ENCODE peak calls at places on chromosomes 6 and 20, in eight cellular contexts. E, J, H, N, V, G, O and U are unnamed samples.

GRCh38 chr20:25173886-25174308 is 21.6 kb upstream of the ENTPD6 start:
- DNase-seq in N (no peak), H (no peak), V (no peak), G (no peak), O (no peak), J (no peak), E (no peak), U (no peak)

GRCh38 chr20:22607695-22608094 is 23.3 kb upstream of the FOXA2 start:
- DNase-seq in H (peak), V (no peak), O (no peak), E (no peak), J (no peak), N (no peak), G (no peak), U (no peak)

GRCh38 chr20:63706852-63707557 is 771 bp downstream of the ARFRP1 start:
- DNase-seq in H (peak), J (peak), G (peak), O (no peak), E (peak), V (peak), N (peak), U (no peak)

GRCh38 chr6:33732819-33733218 is 13.9 kb downstream of the IP6K3 start:
- DNase-seq in G (no peak), O (no peak), N (no peak), H (no peak), V (no peak), E (no peak), J (peak), U (no peak)

GRCh38 chr6:111651185-111652034 is 45.7 kb upstream of the TRAF3IP2 start:
- DNase-seq in E (no peak), J (peak), H (no peak), N (peak), G (no peak), V (no peak), O (no peak), U (no peak)

GRCh38 chr6:13454286-13455221 is 32.8 kb downstream of the GFOD1 start:
- DNase-seq in J (peak), E (no peak), N (peak), O (peak), H (no peak), G (peak), V (no peak), U (no peak)

GRCh38 chr6:339480-339879 is 47.2 kb downstream of the DUSP22 start:
- DNase-seq in N (no peak), V (no peak), J (no peak), G (no peak), O (no peak), E (no peak), H (no peak), U (no peak)

GRCh38 chr6:39313526-39314272 is 520 bp downstream of the KCNK17 start:
- DNase-seq in G (no peak), O (no peak), V (no peak), E (no peak), N (no peak), J (no peak), H (peak), U (no peak)

GRCh38 chr6:17045581-17046322 is 56.1 kb upstream of the STMND1 start:
- DNase-seq in N (no peak), H (no peak), G (no peak), J (peak), O (no peak), V (no peak), E (no peak), U (no peak)

GRCh38 chr20:51024761-51025160 is 1.9 kb upstream of the KCNG1 start:
- DNase-seq in G (no peak), V (no peak), N (no peak), O (no peak), J (no peak), H (no peak), E (no peak), U (no peak)

GRCh38 chr6:6008648-6009421 is 2.1 kb upstream of the NRN1 start:
- DNase-seq in G (no peak), V (peak), N (peak), O (no peak), H (peak), E (peak), J (no peak), U (no peak)

GRCh38 chr6:71383891-71384489 is 95.4 kb downstream of the OGFRL1 start:
- DNase-seq in E (no peak), N (no peak), V (no peak), O (no peak), H (peak), J (peak), G (no peak), U (no peak)

GRCh38 chr6:62707156-62707555 is 421.1 kb upstream of the KHDRBS2 start:
- DNase-seq in V (no peak), N (no peak), O (no peak), H (no peak), J (no peak), G (no peak), E (no peak), U (no peak)

GRCh38 chr6:39137235-39137634 is 22.2 kb upstream of the SAYSD1 start:
- DNase-seq in E (no peak), V (no peak), G (no peak), J (peak), O (peak), H (peak), N (no peak), U (no peak)

GRCh38 chr6:53673138-53673801 is 7.7 kb upstream of the KLHL31 start:
- DNase-seq in J (peak), H (no peak), N (no peak), E (no peak), O (peak), G (no peak), V (no peak), U (no peak)

GRCh38 chr6:104017410-104018381 is 842.0 kb downstream of the HACE1 start:
- DNase-seq in N (no peak), J (no peak), H (no peak), V (no peak), E (no peak), O (no peak), G (no peak), U (no peak)

GRCh38 chr6:112199001-112199403 is 55.4 kb downstream of the LAMA4 start:
- DNase-seq in E (no peak), H (no peak), J (no peak), N (no peak), V (no peak), G (no peak), O (no peak), U (no peak)

GRCh38 chr6:42418739-42419138 is 33.0 kb downstream of the TRERF1 start:
- DNase-seq in H (no peak), V (no peak), N (no peak), O (no peak), E (no peak), G (no peak), J (no peak), U (no peak)

GRCh38 chr20:10521068-10521834 is 86.1 kb downstream of the SLX4IP start:
- DNase-seq in E (no peak), N (no peak), H (peak), G (no peak), V (no peak), J (peak), O (no peak), U (no peak)

GRCh38 chr20:50837532-50838321 is 42.9 kb downstream of the BCAS4 start:
- DNase-seq in N (no peak), G (no peak), H (no peak), J (peak), V (peak), O (peak), E (peak), U (peak)

GRCh38 chr20:675453-676314 is at the start of gene SCRT2:
- DNase-seq in H (peak), G (peak), J (peak), V (peak), N (peak), O (peak), E (peak), U (peak)

GRCh38 chr6:131858765-131859490 is 51.1 kb downstream of the ENPP1 start:
- DNase-seq in J (peak), O (no peak), G (no peak), N (no peak), E (no peak), V (no peak), H (no peak), U (no peak)

GRCh38 chr20:37763105-37763504 is 69.3 kb downstream of the CTNNBL1 start:
- DNase-seq in G (no peak), N (no peak), J (no peak), O (no peak), V (no peak), H (no peak), E (no peak), U (no peak)

GRCh38 chr20:59322101-59322500 is 21.7 kb downstream of the EDN3 start:
- DNase-seq in V (no peak), N (no peak), H (no peak), J (no peak), G (no peak), E (no peak), O (no peak), U (no peak)

GRCh38 chr6:24117016-24117415 is 9.0 kb upstream of the NRSN1 start:
- DNase-seq in V (no peak), N (no peak), J (no peak), G (no peak), O (no peak), E (no peak), H (no peak), U (no peak)

GRCh38 chr6:24125980-24126379 is at the start of gene NRSN1:
- DNase-seq in V (no peak), O (no peak), E (no peak), J (no peak), G (no peak), H (peak), N (no peak), U (no peak)

GRCh38 chr6:167835260-167835659 is 8.5 kb downstream of the AFDN start:
- DNase-seq in N (no peak), G (no peak), J (no peak), E (no peak), O (no peak), V (no peak), H (no peak), U (no peak)

GRCh38 chr20:18750735-18751134 is 62.8 kb upstream of the SCP2D1 start:
- DNase-seq in O (no peak), H (no peak), J (no peak), G (no peak), N (no peak), E (no peak), V (no peak), U (no peak)

GRCh38 chr6:160991411-160992322 is at the start of gene MAP3K4:
- DNase-seq in J (peak), V (peak), N (peak), O (no peak), H (peak), G (peak), E (peak), U (peak)

GRCh38 chr6:35477551-35478179 is 9.5 kb downstream of the RPL10A start:
- DNase-seq in H (no peak), E (no peak), J (no peak), G (no peak), O (no peak), N (no peak), V (no peak), U (no peak)

GRCh38 chr6:90021701-90022100 is 127.4 kb downstream of the GJA10 start:
- DNase-seq in J (no peak), N (no peak), H (no peak), E (no peak), O (no peak), G (no peak), V (no peak), U (no peak)

GRCh38 chr20:33291830-33292355 is 8.9 kb downstream of the BPIFB1 start:
- DNase-seq in O (no peak), V (no peak), N (no peak), E (no peak), G (peak), J (no peak), H (peak), U (no peak)

GRCh38 chr20:2237059-2237458 is 58.7 kb upstream of the TGM3 start:
- DNase-seq in J (peak), O (peak), N (peak), V (peak), E (peak), G (no peak), H (peak), U (no peak)

GRCh38 chr6:121216928-121217327 is 117.4 kb downstream of the TBC1D32 start:
- DNase-seq in G (no peak), E (no peak), J (peak), H (no peak), O (peak), N (no peak), V (no peak), U (no peak)

GRCh38 chr6:121223930-121224329 is 110.3 kb downstream of the TBC1D32 start:
- DNase-seq in E (no peak), J (no peak), N (no peak), V (no peak), O (no peak), H (no peak), G (no peak), U (no peak)

GRCh38 chr6:121223212-121223611 is 111.1 kb downstream of the TBC1D32 start:
- DNase-seq in H (no peak), J (no peak), G (no peak), E (no peak), O (no peak), N (no peak), V (no peak), U (no peak)

GRCh38 chr6:121222656-121223055 is 111.6 kb downstream of the TBC1D32 start:
- DNase-seq in V (no peak), J (peak), H (no peak), O (peak), G (no peak), E (no peak), N (no peak), U (no peak)
- TF ChIP-seq CTCF in V (no peak), J (peak), H (peak), O (peak), G (no peak), E (no peak), N (no peak), U (no peak)

DNA sequence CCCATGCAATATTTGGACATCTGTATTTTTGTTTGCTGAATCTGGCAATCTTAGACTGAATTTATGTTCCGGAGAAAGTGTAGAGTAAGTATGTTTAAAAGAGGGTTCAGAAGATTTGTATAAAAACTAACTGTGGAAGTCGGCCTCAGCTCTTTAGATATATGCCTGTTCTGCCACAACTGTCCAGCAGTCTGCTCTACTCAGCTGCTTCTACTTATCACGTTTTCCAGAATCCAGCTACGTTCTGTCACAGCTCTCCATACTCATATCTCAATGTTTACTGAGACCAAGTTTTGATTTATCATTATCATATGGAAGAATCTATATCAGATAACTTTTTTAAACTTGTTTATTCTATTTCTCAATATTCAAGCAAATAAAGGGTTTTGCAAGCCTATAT is 721.3 kb downstream of the EYS start:
- DNase-seq in V (no peak), H (no peak), O (no peak), G (no peak), N (no peak), E (no peak), J (no peak), U (no peak)
- TF ChIP-seq CTCF in V (no peak), H (no peak), O (no peak), G (no peak), N (no peak), E (no peak), J (no peak), U (no peak)

GRCh38 chr6:106161475-106161874 is 75.3 kb downstream of the PRDM1 start:
- DNase-seq in G (no peak), N (no peak), V (no peak), E (no peak), H (no peak), O (no peak), J (no peak), U (no peak)

GRCh38 chr6:106163966-106164877 is 78.1 kb downstream of the PRDM1 start:
- DNase-seq in O (peak), H (no peak), E (no peak), V (no peak), G (no peak), J (peak), N (no peak), U (no peak)

GRCh38 chr6:106162926-106163325 is 76.8 kb downstream of the PRDM1 start:
- DNase-seq in E (no peak), N (no peak), H (no peak), J (no peak), V (no peak), G (no peak), O (no peak), U (no peak)

GRCh38 chr6:106161893-106162292 is 75.8 kb downstream of the PRDM1 start:
- DNase-seq in G (no peak), H (no peak), O (no peak), E (no peak), V (no peak), J (no peak), N (no peak), U (no peak)

GRCh38 chr6:106163446-106163965 is 77.4 kb downstream of the PRDM1 start:
- DNase-seq in G (no peak), N (peak), J (peak), O (peak), V (no peak), E (no peak), H (peak), U (no peak)
- TF ChIP-seq CTCF in G (no peak), N (no peak), J (peak), O (peak), V (no peak), E (no peak), H (no peak), U (no peak)

GRCh38 chr20:34751453-34751852 is 47.3 kb downstream of the TP53INP2 start:
- DNase-seq in H (no peak), J (peak), N (no peak), O (no peak), E (no peak), V (no peak), G (no peak), U (no peak)

GRCh38 chr20:34750484-34750883 is 46.3 kb downstream of the TP53INP2 start:
- DNase-seq in N (no peak), O (peak), H (no peak), E (no peak), G (no peak), V (no peak), J (peak), U (no peak)

GRCh38 chr20:34755367-34755766 is 51.2 kb downstream of the TP53INP2 start:
- DNase-seq in V (no peak), O (no peak), H (no peak), J (no peak), G (no peak), N (no peak), E (no peak), U (no peak)

GRCh38 chr20:34754611-34755010 is 50.5 kb downstream of the TP53INP2 start:
- DNase-seq in G (no peak), N (no peak), H (no peak), J (no peak), E (no peak), V (no peak), O (no peak), U (no peak)

GRCh38 chr20:34753706-34754461 is 49.7 kb downstream of the TP53INP2 start:
- DNase-seq in N (no peak), H (no peak), J (peak), E (no peak), O (peak), V (no peak), G (no peak), U (no peak)
- TF ChIP-seq CTCF in N (no peak), H (peak), J (no peak), E (no peak), O (no peak), V (no peak), G (no peak), U (no peak)